ENCODE peak calls at places on chromosomes 2 and 18, in six cellular contexts. S is progenitor cell of endocrine pancreas, L is Right ventricle myocardium superior, P is hypothalamus, J is IMR-90, R is Kasumi-1. N is an unnamed sample.

GRCh38 chr2:27701676-27702075 is 38.0 kb downstream of the SLC4A1AP start:
- DNase-seq in S (no peak), L (peak), P (no peak), J (no peak), R (no peak), N (no peak)

GRCh38 chr2:102193074-102193473 is 6.3 kb downstream of the IL1RL2 start:
- DNase-seq in S (no peak), L (no peak), P (no peak), J (peak), R (no peak), N (no peak)

GRCh38 chr2:176681584-176682115 is 412.4 kb downstream of the MTX2 start:
- DNase-seq in S (no peak), L (no peak), P (no peak), J (no peak), R (no peak), N (no peak)

GRCh38 chr2:76713312-76713711 is 808.9 kb downstream of the LRRTM4 start:
- DNase-seq in S (no peak), L (no peak), P (no peak), J (no peak), R (no peak), N (no peak)

GRCh38 chr2:136131961-136132839 is 14.3 kb upstream of the CXCR4 start:
- DNase-seq in S (no peak), L (no peak), P (no peak), J (no peak), R (no peak), N (no peak)

GRCh38 chr2:20620271-20620681 is 30.6 kb downstream of the HS1BP3 start:
- DNase-seq in S (no peak), L (peak), P (no peak), J (no peak), R (no peak), N (no peak)

GRCh38 chr2:27109083-27109482 is 9.8 kb downstream of the CGREF1 start:
- DNase-seq in S (no peak), L (no peak), P (no peak), J (no peak), R (no peak), N (no peak)

GRCh38 chr18:63684718-63685117 is 18.0 kb upstream of the SERPINB11 start:
- DNase-seq in S (no peak), L (no peak), P (no peak), J (no peak), R (no peak), N (no peak)

GRCh38 chr2:104518256-104518655 is 335.7 kb upstream of the POU3F3 start:
- DNase-seq in S (no peak), L (no peak), P (no peak), J (no peak), R (no peak), N (no peak)

GRCh38 chr18:58687871-58688308 is 16.6 kb downstream of the MALT1 start:
- DNase-seq in S (no peak), L (no peak), P (no peak), J (no peak), R (no peak), N (no peak)

GRCh38 chr18:36580266-36580665 is 248.5 kb downstream of the TPGS2 start:
- DNase-seq in S (no peak), L (peak), P (no peak), J (peak), R (no peak), N (no peak)

GRCh38 chr2:198901894-198902293 is 555.8 kb downstream of the SATB2 start:
- DNase-seq in S (no peak), L (no peak), P (no peak), J (no peak), R (no peak), N (no peak)

GRCh38 chr2:235939471-235939870 is 228.7 kb downstream of the GBX2 start:
- DNase-seq in S (no peak), L (no peak), P (no peak), J (peak), R (no peak), N (peak)

GRCh38 chr2:30235008-30235655 is 3.8 kb downstream of the LBH start:
- DNase-seq in S (no peak), L (no peak), P (no peak), J (peak), R (no peak), N (no peak)

GRCh38 chr2:101125374-101125773 is 25.8 kb downstream of the TBC1D8 start:
- DNase-seq in S (no peak), L (no peak), P (no peak), J (no peak), R (peak), N (no peak)

GRCh38 chr2:119718391-119719260 is 39.6 kb downstream of the TMEM177 start:
- DNase-seq in S (no peak), L (no peak), P (no peak), J (no peak), R (no peak), N (no peak)

GRCh38 chr2:240024766-240025165 is 376 bp downstream of the NDUFA10 start:
- DNase-seq in S (no peak), L (no peak), P (no peak), J (no peak), R (no peak), N (no peak)

GRCh38 chr18:23881778-23882177 is 132.8 kb upstream of the TTC39C start:
- DNase-seq in S (no peak), L (no peak), P (no peak), J (no peak), R (no peak), N (no peak)

GRCh38 chr18:61664413-61665084 is 228.3 kb downstream of the RNF152 start:
- DNase-seq in S (no peak), L (no peak), P (no peak), J (peak), R (no peak), N (no peak)

GRCh38 chr18:6744816-6745455 is 15.4 kb downstream of the ARHGAP28 start:
- DNase-seq in S (no peak), L (no peak), P (no peak), J (peak), R (no peak), N (no peak)

GRCh38 chr2:207071820-207072219 is 93.9 kb downstream of the KLF7 start:
- DNase-seq in S (no peak), L (no peak), P (no peak), J (no peak), R (no peak), N (no peak)

GRCh38 chr2:70116936-70117554 is 29.8 kb downstream of the PCBP1 start:
- DNase-seq in S (no peak), L (no peak), P (no peak), J (no peak), R (no peak), N (no peak)